ENCODE peak calls at places on chromosomes 11 and 22, in four cellular contexts. D, I, T and S are unnamed samples.

GRCh38 chr11:126485021-126485781 is 129.7 kb downstream of the ST3GAL4 start:
- DNase-seq in D (no peak), I (no peak), T (peak), S (no peak)

GRCh38 chr11:13776134-13776815 is 107.8 kb downstream of the FAR1 start:
- DNase-seq in D (peak), I (peak), T (no peak), S (peak)

GRCh38 chr11:84722583-84723108 is 904.5 kb downstream of the DLG2 start:
- DNase-seq in D (no peak), I (no peak), T (peak), S (peak)

GRCh38 chr11:101444164-101444563 is 139.6 kb downstream of the TRPC6 start:
- DNase-seq in D (no peak), I (no peak), T (no peak), S (peak)

GRCh38 chr11:8389034-8389996 is 125.6 kb upstream of the LMO1 start:
- DNase-seq in D (no peak), I (no peak), T (no peak), S (no peak)

GRCh38 chr11:88335284-88335683 is 2.3 kb downstream of the CTSC start:
- DNase-seq in D (peak), I (peak), T (no peak), S (peak)

GRCh38 chr22:30117256-30117655 is 37.0 kb downstream of the HORMAD2 start:
- DNase-seq in D (no peak), I (no peak), T (no peak), S (no peak)

GRCh38 chr11:8640305-8640932 is 42.0 kb downstream of the TRIM66 start:
- DNase-seq in D (no peak), I (no peak), T (peak), S (no peak)

GRCh38 chr11:2708757-2709281 is 9.0 kb upstream of the KCNQ1OT1 start:
- DNase-seq in D (no peak), I (no peak), T (no peak), S (no peak)

GRCh38 chr22:39900306-39901227 is at the start of gene GRAP2:
- DNase-seq in D (peak), I (peak), T (no peak), S (peak)

GRCh38 chr11:75535039-75535563 is 9.4 kb upstream of the GDPD5 start:
- DNase-seq in D (peak), I (no peak), T (no peak), S (no peak)

GRCh38 chr11:115848080-115848479 is 343.9 kb upstream of the CADM1 start:
- DNase-seq in D (no peak), I (no peak), T (no peak), S (no peak)

GRCh38 chr11:10488581-10489443 is 33.7 kb downstream of the AMPD3 start:
- DNase-seq in D (no peak), I (peak), T (no peak), S (no peak)

GRCh38 chr11:36564376-36565032 is 3.3 kb upstream of the RAG1 start:
- DNase-seq in D (peak), I (peak), T (no peak), S (peak)

GRCh38 chr11:128324051-128324481 is 263.3 kb downstream of the ETS1 start:
- DNase-seq in D (no peak), I (peak), T (no peak), S (no peak)

GRCh38 chr22:38325575-38325974 is 8.3 kb upstream of the CSNK1E start:
- DNase-seq in D (no peak), I (no peak), T (peak), S (no peak)

GRCh38 chr22:46653596-46653995 is 33.4 kb downstream of the GRAMD4 start:
- DNase-seq in D (no peak), I (peak), T (no peak), S (peak)

GRCh38 chr11:43632171-43632570 is 48.4 kb upstream of the HSD17B12 start:
- DNase-seq in D (no peak), I (no peak), T (no peak), S (no peak)

GRCh38 chr11:32615422-32615821 is 31.8 kb downstream of the EIF3M start:
- DNase-seq in D (no peak), I (no peak), T (no peak), S (no peak)

GRCh38 chr11:78532991-78533861 is 41.4 kb downstream of the NARS2 start:
- DNase-seq in D (no peak), I (no peak), T (no peak), S (peak)

GRCh38 chr22:24005201-24005600 is at the start of gene GSTT4:
- DNase-seq in D (no peak), I (no peak), T (no peak), S (no peak)

GRCh38 chr11:68038226-68038717 is 553 bp upstream of the TCIRG1 start:
- DNase-seq in D (peak), I (no peak), T (no peak), S (no peak)

GRCh38 chr11:121334973-121335711 is 42.6 kb downstream of the SC5D start:
- DNase-seq in D (peak), I (no peak), T (no peak), S (no peak)
- TF ChIP-seq CTCF in D (peak), I (no peak), T (no peak), S (no peak)

GRCh38 chr22:45195616-45196015 is 31.9 kb downstream of the NUP50 start:
- DNase-seq in D (no peak), I (no peak), T (no peak), S (no peak)

GRCh38 chr22:45196308-45196707 is 32.6 kb downstream of the NUP50 start:
- DNase-seq in D (no peak), I (no peak), T (no peak), S (no peak)

GRCh38 chr22:45194686-45195085 is 31.0 kb downstream of the NUP50 start:
- DNase-seq in D (no peak), I (no peak), T (no peak), S (no peak)

GRCh38 chr22:45190473-45190872 is 26.7 kb downstream of the NUP50 start:
- DNase-seq in D (no peak), I (no peak), T (no peak), S (no peak)

GRCh38 chr22:45192701-45193187 is 29.0 kb downstream of the NUP50 start:
- DNase-seq in D (peak), I (no peak), T (peak), S (no peak)
- TF ChIP-seq CTCF in D (peak), I (no peak), T (no peak), S (peak)

GRCh38 chr22:48577691-48578090 is 1250.0 kb downstream of the BRD1 start:
- DNase-seq in D (no peak), I (no peak), T (no peak), S (no peak)

GRCh38 chr22:48578138-48579034 is 1249.3 kb downstream of the BRD1 start:
- DNase-seq in D (no peak), I (no peak), T (no peak), S (no peak)

GRCh38 chr22:48576333-48577013 is 1251.2 kb downstream of the BRD1 start:
- DNase-seq in D (no peak), I (no peak), T (peak), S (peak)

GRCh38 chr22:48575567-48576332 is 1251.9 kb downstream of the BRD1 start:
- DNase-seq in D (no peak), I (no peak), T (no peak), S (no peak)

GRCh38 chr22:48577014-48577690 is 1250.5 kb downstream of the BRD1 start:
- DNase-seq in D (no peak), I (no peak), T (peak), S (peak)
- TF ChIP-seq CTCF in D (no peak), I (no peak), T (peak), S (no peak)

DNA sequence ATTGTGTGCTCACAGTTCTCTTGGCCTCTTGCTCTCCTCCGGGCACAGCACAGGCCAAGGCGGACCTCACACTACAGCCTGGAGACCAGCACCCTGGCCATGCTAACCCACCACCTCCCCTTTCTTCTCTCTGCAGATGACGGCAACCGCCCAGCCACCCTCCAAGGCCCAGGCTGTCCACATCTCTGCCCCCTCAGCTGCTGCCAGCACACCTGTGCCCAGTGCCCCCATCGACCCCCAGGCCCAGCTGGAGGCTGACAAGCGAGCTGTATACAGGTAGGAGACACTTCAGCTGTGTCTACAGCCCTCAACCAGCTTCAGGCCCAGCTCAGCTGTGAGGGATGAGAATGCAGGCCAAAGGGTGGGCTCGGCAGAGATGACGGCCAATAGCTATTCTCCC is 128.4 kb downstream of the FEZ1 start:
- DNase-seq in D (no peak), I (no peak), T (no peak), S (no peak)
- TF ChIP-seq CTCF in D (no peak), I (no peak), T (no peak), S (no peak)

DNA sequence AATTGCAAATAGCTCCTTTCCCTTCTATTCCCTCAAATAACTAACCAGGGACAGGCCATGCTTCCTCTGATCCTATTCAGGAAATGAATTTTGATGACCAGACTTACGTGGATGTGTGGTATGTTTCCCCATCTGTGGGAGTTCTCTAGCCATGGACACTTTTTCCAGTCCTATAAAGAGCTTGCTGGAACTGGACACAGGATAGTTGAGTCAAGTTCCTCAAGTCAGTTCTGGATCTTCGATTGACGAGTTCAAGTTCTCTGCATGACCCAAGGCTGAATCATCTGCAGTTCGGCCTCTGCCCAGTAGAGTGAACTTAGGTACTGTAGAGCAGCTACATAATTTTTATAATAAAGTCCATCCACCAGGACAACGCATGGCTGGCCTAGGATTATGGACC is 52.7 kb upstream of the CCND1 start:
- DNase-seq in D (peak), I (no peak), T (no peak), S (no peak)
- TF ChIP-seq CTCF in D (peak), I (no peak), T (no peak), S (no peak)